ENCODE peak calls at places on chromosome 14, in ten cellular contexts. G is heart right ventricle, B is psoas muscle, L is heart left ventricle, N is mucosa of descending colon, O is fibroblast of pulmonary artery, X is epithelial cell of esophagus, I is A549, J is lower leg skin, W is AG09319. Q is an unnamed sample.

GRCh38 chr14:70782361-70782760 is 27.0 kb downstream of the MAP3K9 start:
- DNase-seq in G (no peak), B (no peak), L (no peak), N (no peak), O (no peak), X (peak), I (no peak), J (no peak), W (no peak), Q (no peak)

GRCh38 chr14:89504602-89505320 is 87.7 kb upstream of the FOXN3 start:
- DNase-seq in G (no peak), B (no peak), L (no peak), N (no peak), O (peak), X (peak), I (no peak), J (no peak), W (peak), Q (no peak)

GRCh38 chr14:75128596-75128990 is 1.7 kb upstream of the NEK9 start:
- DNase-seq in G (no peak), B (no peak), L (no peak), N (no peak), O (no peak), X (no peak), I (no peak), J (no peak), W (no peak), Q (no peak)

GRCh38 chr14:85501751-85502150 is 28.2 kb upstream of the FLRT2 start:
- DNase-seq in G (no peak), B (no peak), L (no peak), N (no peak), O (no peak), X (no peak), I (no peak), J (no peak), W (no peak), Q (no peak)

GRCh38 chr14:104141621-104142091 is 3.3 kb downstream of the KIF26A start:
- DNase-seq in G (peak), B (peak), L (peak), N (peak), O (no peak), X (no peak), I (no peak), J (no peak), W (no peak), Q (no peak)

GRCh38 chr14:85416771-85417170 is 113.2 kb upstream of the FLRT2 start:
- DNase-seq in G (no peak), B (no peak), L (no peak), N (no peak), O (peak), X (peak), I (peak), J (no peak), W (no peak), Q (no peak)

GRCh38 chr14:60348211-60348610 is 99.2 kb downstream of the PPM1A start:
- DNase-seq in G (no peak), B (no peak), L (no peak), N (no peak), O (no peak), X (no peak), I (no peak), J (no peak), W (no peak), Q (no peak)

GRCh38 chr14:22915886-22916521 is 2.9 kb downstream of the RBM23 start:
- DNase-seq in G (no peak), B (peak), L (no peak), N (no peak), O (peak), X (peak), I (no peak), J (no peak), W (no peak), Q (peak)

GRCh38 chr14:22200977-22201605 is 387.9 kb downstream of the DAD1 start:
- DNase-seq in G (no peak), B (no peak), L (no peak), N (no peak), O (peak), X (peak), I (peak), J (no peak), W (no peak), Q (no peak)

GRCh38 chr14:65019944-65020566 is 33.4 kb downstream of the FNTB start:
- DNase-seq in G (no peak), B (no peak), L (no peak), N (no peak), O (peak), X (peak), I (peak), J (no peak), W (peak), Q (no peak)

GRCh38 chr14:94823556-94824341 is 53.8 kb upstream of the GSC start:
- DNase-seq in G (no peak), B (no peak), L (no peak), N (no peak), O (peak), X (no peak), I (peak), J (no peak), W (no peak), Q (no peak)

GRCh38 chr14:94305620-94306019 is 12.6 kb upstream of the SERPINA10 start:
- DNase-seq in G (no peak), B (no peak), L (no peak), N (no peak), O (no peak), X (no peak), I (no peak), J (no peak), W (no peak), Q (no peak)

GRCh38 chr14:60981626-60982455 is 796 bp downstream of the SLC38A6 start:
- DNase-seq in G (no peak), B (no peak), L (no peak), N (no peak), O (peak), X (peak), I (peak), J (no peak), W (peak), Q (peak)

GRCh38 chr14:58817846-58818245 is 180.1 kb downstream of the DACT1 start:
- DNase-seq in G (no peak), B (no peak), L (no peak), N (no peak), O (peak), X (peak), I (no peak), J (no peak), W (no peak), Q (no peak)

GRCh38 chr14:100426331-100426730 is 103.2 kb downstream of the SLC25A47 start:
- DNase-seq in G (no peak), B (no peak), L (no peak), N (no peak), O (no peak), X (no peak), I (no peak), J (no peak), W (no peak), Q (no peak)

GRCh38 chr14:53180272-53181221 is 27.4 kb upstream of the DDHD1 start:
- DNase-seq in G (no peak), B (no peak), L (no peak), N (no peak), O (peak), X (no peak), I (no peak), J (no peak), W (no peak), Q (no peak)

GRCh38 chr14:23916038-23916437 is 37.5 kb upstream of the DHRS4 start:
- DNase-seq in G (no peak), B (no peak), L (no peak), N (no peak), O (peak), X (no peak), I (no peak), J (no peak), W (no peak), Q (no peak)

GRCh38 chr14:74670726-74671125 is 42.2 kb downstream of the AREL1 start:
- DNase-seq in G (no peak), B (no peak), L (no peak), N (no peak), O (peak), X (no peak), I (no peak), J (no peak), W (no peak), Q (no peak)

GRCh38 chr14:31942216-31942841 is 134.8 kb upstream of the ARHGAP5 start:
- DNase-seq in G (no peak), B (no peak), L (no peak), N (no peak), O (no peak), X (no peak), I (no peak), J (no peak), W (no peak), Q (no peak)

GRCh38 chr14:35213869-35214387 is 78.3 kb upstream of the PSMA6 start:
- DNase-seq in G (no peak), B (no peak), L (no peak), N (no peak), O (peak), X (peak), I (no peak), J (no peak), W (no peak), Q (no peak)

GRCh38 chr14:38107216-38107631 is 100.5 kb upstream of the SSTR1 start:
- DNase-seq in G (no peak), B (no peak), L (no peak), N (no peak), O (no peak), X (no peak), I (no peak), J (no peak), W (no peak), Q (no peak)

GRCh38 chr14:54813081-54813480 is 89.5 kb downstream of the GCH1 start:
- DNase-seq in G (no peak), B (no peak), L (no peak), N (no peak), O (no peak), X (peak), I (no peak), J (no peak), W (no peak), Q (no peak)

GRCh38 chr14:89420502-89420901 is 3.5 kb upstream of the FOXN3 start:
- DNase-seq in G (no peak), B (no peak), L (no peak), N (no peak), O (no peak), X (no peak), I (no peak), J (no peak), W (no peak), Q (no peak)

GRCh38 chr14:67859169-67859749 is 39.7 kb downstream of the RAD51B start:
- DNase-seq in G (no peak), B (no peak), L (no peak), N (no peak), O (no peak), X (no peak), I (no peak), J (no peak), W (no peak), Q (no peak)

GRCh38 chr14:29629839-29630238 is 297.8 kb downstream of the PRKD1 start:
- DNase-seq in G (no peak), B (no peak), L (no peak), N (no peak), O (peak), X (no peak), I (no peak), J (no peak), W (no peak), Q (no peak)

GRCh38 chr14:51513281-51513680 is 138.4 kb upstream of the FRMD6 start:
- DNase-seq in G (no peak), B (no peak), L (no peak), N (no peak), O (no peak), X (no peak), I (no peak), J (no peak), W (no peak), Q (no peak)

GRCh38 chr14:103121846-103122577 is 1.2 kb upstream of the TNFAIP2 start:
- DNase-seq in G (peak), B (peak), L (peak), N (peak), O (peak), X (peak), I (peak), J (peak), W (no peak), Q (peak)

GRCh38 chr14:28754209-28754985 is 12.2 kb upstream of the FOXG1 start:
- DNase-seq in G (no peak), B (no peak), L (no peak), N (no peak), O (peak), X (peak), I (peak), J (no peak), W (no peak), Q (no peak)

GRCh38 chr14:74502236-74503019 is 8.9 kb downstream of the ISCA2 start:
- DNase-seq in G (no peak), B (no peak), L (no peak), N (no peak), O (peak), X (peak), I (peak), J (no peak), W (no peak), Q (no peak)

GRCh38 chr14:81164167-81164774 is 56.5 kb downstream of the GTF2A1 start:
- DNase-seq in G (no peak), B (peak), L (peak), N (no peak), O (peak), X (peak), I (peak), J (peak), W (peak), Q (no peak)

GRCh38 chr14:58659846-58660245 is 22.1 kb downstream of the DACT1 start:
- DNase-seq in G (peak), B (peak), L (peak), N (no peak), O (no peak), X (no peak), I (no peak), J (no peak), W (no peak), Q (peak)

GRCh38 chr14:56216631-56217379 is 98.6 kb downstream of the PELI2 start:
- DNase-seq in G (peak), B (peak), L (peak), N (no peak), O (peak), X (peak), I (no peak), J (peak), W (no peak), Q (peak)

GRCh38 chr14:24349742-24350141 is 10.0 kb upstream of the RIPK3 start:
- DNase-seq in G (no peak), B (no peak), L (no peak), N (no peak), O (no peak), X (no peak), I (no peak), J (no peak), W (no peak), Q (no peak)

GRCh38 chr14:103744621-103745395 is 29.2 kb downstream of the ZFYVE21 start:
- DNase-seq in G (no peak), B (no peak), L (no peak), N (no peak), O (no peak), X (no peak), I (no peak), J (no peak), W (no peak), Q (no peak)

GRCh38 chr14:54252072-54252730 is 144.6 kb upstream of the CDKN3 start:
- DNase-seq in G (no peak), B (no peak), L (no peak), N (no peak), O (peak), X (peak), I (peak), J (no peak), W (peak), Q (no peak)

GRCh38 chr14:65594153-65594881 is 181.8 kb downstream of the FUT8 start:
- DNase-seq in G (no peak), B (no peak), L (no peak), N (peak), O (no peak), X (peak), I (peak), J (no peak), W (no peak), Q (no peak)

GRCh38 chr14:100285021-100285912 is 21.0 kb downstream of the SLC25A29 start:
- DNase-seq in G (peak), B (peak), L (peak), N (peak), O (peak), X (peak), I (peak), J (no peak), W (no peak), Q (peak)

GRCh38 chr14:74620497-74620921 is 8.5 kb upstream of the LTBP2 start:
- DNase-seq in G (no peak), B (no peak), L (peak), N (no peak), O (peak), X (peak), I (peak), J (no peak), W (peak), Q (no peak)

GRCh38 chr14:90301580-90302181 is 30.1 kb downstream of the NRDE2 start:
- DNase-seq in G (no peak), B (no peak), L (no peak), N (no peak), O (peak), X (peak), I (peak), J (no peak), W (peak), Q (no peak)

GRCh38 chr14:68753696-68754095 is 39.2 kb downstream of the ZFP36L1 start:
- DNase-seq in G (no peak), B (no peak), L (no peak), N (no peak), O (peak), X (no peak), I (no peak), J (no peak), W (peak), Q (no peak)

GRCh38 chr14:20412876-20413784 is at the start of gene TEP1:
- DNase-seq in G (peak), B (peak), L (peak), N (peak), O (peak), X (peak), I (peak), J (peak), W (peak), Q (peak)
- TF ChIP-seq CTCF in G (no peak), B (no peak), L (no peak), N (no peak), O (no peak), X (no peak), I (no peak), J (no peak), W (no peak), Q (no peak)

DNA sequence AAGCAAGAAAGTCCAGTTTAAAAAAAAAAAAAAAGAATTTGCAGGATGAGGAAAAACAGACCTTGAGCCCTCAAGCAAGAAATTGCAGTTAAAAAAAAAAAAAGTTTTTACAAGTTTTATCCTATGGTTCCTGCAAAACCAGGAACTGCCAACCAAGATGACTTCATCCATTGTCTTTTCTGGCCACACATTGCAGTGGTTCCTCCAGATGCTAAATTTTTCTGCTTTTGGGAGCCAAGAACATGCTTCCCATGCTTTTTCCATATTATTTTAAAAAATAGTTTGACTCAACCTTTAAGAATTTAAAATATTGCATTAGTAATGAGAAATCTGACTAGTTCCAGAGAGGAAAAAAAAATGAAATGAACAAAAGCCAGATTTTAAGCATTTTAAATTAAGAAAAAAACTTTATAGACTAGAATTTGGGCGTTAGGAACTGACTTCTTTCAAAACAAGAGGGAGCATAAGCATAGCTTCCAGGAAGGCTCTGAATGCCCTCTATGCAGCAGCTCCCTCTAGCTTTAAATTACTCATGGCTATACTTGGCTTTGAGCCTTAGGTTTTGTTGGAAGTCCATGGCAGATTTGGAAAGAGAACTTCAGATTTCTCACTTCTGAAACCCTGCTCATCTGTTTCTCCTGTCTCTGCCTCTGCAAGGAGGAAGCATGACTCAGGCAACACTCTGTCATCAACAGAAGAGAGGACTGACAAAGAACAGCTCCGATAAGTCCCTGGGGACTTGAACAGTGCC is 124.5 kb downstream of the GPR65 start:
- DNase-seq in G (no peak), B (no peak), L (no peak), N (no peak), O (peak), X (peak), I (no peak), J (peak), W (no peak), Q (peak)
- TF ChIP-seq CTCF in G (peak), B (no peak), L (no peak), N (no peak), O (peak), X (no peak), I (no peak), J (no peak), W (no peak), Q (no peak)

DNA sequence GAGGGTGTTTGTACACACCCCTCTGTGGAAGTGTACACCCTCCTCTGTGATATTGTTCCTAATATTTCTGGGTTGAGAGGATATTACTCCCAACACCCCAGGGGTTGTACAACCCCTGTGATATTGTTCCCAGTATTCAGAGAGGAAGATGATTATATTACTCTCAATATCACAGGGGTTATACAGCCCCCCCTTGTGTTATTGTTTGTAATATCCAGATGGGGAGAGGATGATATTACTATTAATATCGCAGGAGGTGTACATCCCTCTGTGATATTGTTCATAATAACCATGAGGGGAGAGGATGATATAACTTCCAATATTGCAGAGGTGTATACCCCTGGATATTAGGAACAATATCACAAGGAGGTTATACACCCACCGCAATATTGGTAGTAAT is 566.1 kb upstream of the MIS18BP1 start:
- DNase-seq in G (no peak), B (no peak), L (no peak), N (no peak), O (no peak), X (peak), I (no peak), J (no peak), W (no peak), Q (no peak)
- TF ChIP-seq CTCF in G (no peak), B (no peak), L (no peak), N (no peak), O (no peak), X (peak), I (no peak), J (no peak), W (no peak), Q (no peak)

GRCh38 chr14:72920008-72920407 is 6.3 kb upstream of the DCAF4 start:
- DNase-seq in G (no peak), B (no peak), L (no peak), N (no peak), O (no peak), X (no peak), I (no peak), J (no peak), W (no peak), Q (no peak)
- TF ChIP-seq CTCF in G (no peak), B (no peak), L (no peak), N (no peak), O (peak), X (no peak), I (no peak), J (no peak), W (no peak), Q (no peak)

DNA sequence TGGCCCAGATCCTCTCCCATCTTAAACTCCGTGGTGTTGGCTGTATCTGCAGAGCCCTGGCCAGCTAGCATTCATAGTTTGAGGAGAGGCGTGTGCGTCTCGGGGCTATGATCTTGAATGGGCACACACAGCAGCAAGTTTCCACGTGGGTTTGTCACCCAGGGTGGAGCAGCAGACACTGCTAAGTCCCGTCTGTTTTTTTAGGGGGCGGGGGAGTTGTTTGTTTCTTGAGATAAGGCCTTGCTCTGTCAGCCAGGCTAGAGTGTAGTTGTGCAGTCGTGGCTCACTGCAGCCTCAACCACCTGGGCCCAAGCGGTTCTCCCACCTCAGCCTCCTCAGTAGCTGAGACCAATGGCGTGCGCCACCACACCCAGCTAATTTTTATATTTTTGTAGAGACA is 20.1 kb upstream of the TEX22 start:
- DNase-seq in G (no peak), B (no peak), L (no peak), N (no peak), O (no peak), X (no peak), I (no peak), J (no peak), W (no peak), Q (no peak)
- TF ChIP-seq CTCF in G (no peak), B (no peak), L (no peak), N (no peak), O (no peak), X (no peak), I (no peak), J (no peak), W (no peak), Q (no peak)